ENCODE peak calls at places on chromosome 20, in six cellular contexts. Z, A, V, G, S and Y are unnamed samples.

GRCh38 chr20:3686867-3687321 is 5.1 kb upstream of the ADAM33 start:
- DNase-seq in Z (peak), A (peak), V (peak), G (peak), S (no peak), Y (peak)

GRCh38 chr20:50663095-50663821 is 28.1 kb downstream of the RIPOR3 start:
- DNase-seq in Z (peak), A (peak), V (no peak), G (no peak), S (peak), Y (no peak)

GRCh38 chr20:944774-945410 is 28.8 kb upstream of the ANGPT4 start:
- DNase-seq in Z (no peak), A (no peak), V (no peak), G (no peak), S (no peak), Y (no peak)

GRCh38 chr20:4488407-4489339 is 233.0 kb upstream of the PRND start:
- DNase-seq in Z (peak), A (no peak), V (peak), G (peak), S (no peak), Y (peak)

GRCh38 chr20:10519361-10520048 is 84.4 kb downstream of the SLX4IP start:
- DNase-seq in Z (peak), A (no peak), V (no peak), G (peak), S (no peak), Y (no peak)

GRCh38 chr20:32149566-32150170 is 40.2 kb downstream of the TM9SF4 start:
- DNase-seq in Z (no peak), A (no peak), V (no peak), G (peak), S (no peak), Y (no peak)

GRCh38 chr20:63652192-63652980 is 838 bp downstream of the STMN3 start:
- DNase-seq in Z (no peak), A (peak), V (no peak), G (no peak), S (no peak), Y (no peak)

GRCh38 chr20:13821876-13822275 is 37.0 kb downstream of the NDUFAF5 start:
- DNase-seq in Z (no peak), A (no peak), V (peak), G (no peak), S (no peak), Y (peak)

GRCh38 chr20:3744806-3745685 is 12.6 kb downstream of the HSPA12B start:
- DNase-seq in Z (peak), A (peak), V (no peak), G (no peak), S (peak), Y (no peak)

GRCh38 chr20:51378171-51378928 is 164.2 kb downstream of the NFATC2 start:
- DNase-seq in Z (no peak), A (no peak), V (no peak), G (no peak), S (no peak), Y (no peak)

GRCh38 chr20:63696311-63696627 is 183 bp upstream of the TNFRSF6B start:
- DNase-seq in Z (peak), A (no peak), V (no peak), G (no peak), S (no peak), Y (no peak)

GRCh38 chr20:62644044-62644795 is 1.9 kb downstream of the SLCO4A1 start:
- DNase-seq in Z (peak), A (no peak), V (no peak), G (no peak), S (no peak), Y (no peak)

GRCh38 chr20:47352332-47353223 is 3.9 kb downstream of the ZMYND8 start:
- DNase-seq in Z (peak), A (no peak), V (no peak), G (no peak), S (no peak), Y (no peak)

GRCh38 chr20:48750941-48751620 is 76.7 kb downstream of the PREX1 start:
- DNase-seq in Z (no peak), A (no peak), V (no peak), G (no peak), S (peak), Y (no peak)

GRCh38 chr20:14757728-14758127 is 420.3 kb upstream of the FLRT3 start:
- DNase-seq in Z (no peak), A (no peak), V (no peak), G (no peak), S (no peak), Y (no peak)

GRCh38 chr20:1900321-1900791 is 5.1 kb downstream of the SIRPA start:
- DNase-seq in Z (peak), A (peak), V (peak), G (peak), S (peak), Y (peak)